ENCODE peak calls at places on chromosomes 4 and X, in five cellular contexts. Z, Y, G, V and X are unnamed samples.

GRCh38 chr4:137069473-137069872 is 462.8 kb downstream of the PCDH18 start:
- DNase-seq in Z (no peak), Y (no peak), G (no peak), V (no peak), X (no peak)

GRCh38 chrX:22399793-22400192 is 127.1 kb downstream of the CBLL2 start:
- DNase-seq in Z (no peak), Y (no peak), G (no peak), V (no peak), X (no peak)

GRCh38 chrX:1546601-1547275 is 9.8 kb upstream of the P2RY8 start:
- DNase-seq in Z (no peak), Y (no peak), G (no peak), V (no peak), X (no peak)

GRCh38 chr4:103996637-103997036 is 276.9 kb upstream of the TACR3 start:
- DNase-seq in Z (peak), Y (no peak), G (no peak), V (peak), X (no peak)

GRCh38 chr4:174222266-174222872 is 61.1 kb downstream of the FBXO8 start:
- DNase-seq in Z (peak), Y (no peak), G (peak), V (no peak), X (no peak)

GRCh38 chr4:171118091-171118490 is 695.1 kb upstream of the GALNTL6 start:
- DNase-seq in Z (no peak), Y (no peak), G (no peak), V (no peak), X (no peak)

GRCh38 chrX:18119856-18120255 is 100.8 kb downstream of the BEND2 start:
- DNase-seq in Z (no peak), Y (no peak), G (no peak), V (no peak), X (no peak)

GRCh38 chr4:147157860-147158701 is 212.4 kb upstream of the TTC29 start:
- DNase-seq in Z (peak), Y (no peak), G (no peak), V (no peak), X (no peak)

GRCh38 chr4:115126487-115126886 is 13.1 kb upstream of the NDST4 start:
- DNase-seq in Z (no peak), Y (no peak), G (no peak), V (no peak), X (no peak)

GRCh38 chr4:10020871-10021676 is at the start of gene SLC2A9:
- DNase-seq in Z (peak), Y (no peak), G (no peak), V (no peak), X (no peak)

GRCh38 chr4:119212964-119213606 is 572 bp downstream of the USP53 start:
- DNase-seq in Z (peak), Y (peak), G (peak), V (peak), X (peak)
- TF ChIP-seq POLR2A in Z (peak), Y (no peak), G (no peak), V (peak), X (peak)

GRCh38 chr4:102525099-102525498 is 23.9 kb downstream of the NFKB1 start:
- DNase-seq in Z (no peak), Y (no peak), G (no peak), V (no peak), X (no peak)
- TF ChIP-seq TAF1 in Z (no peak), Y (no peak), G (no peak), V (no peak), X (no peak)

DNA sequence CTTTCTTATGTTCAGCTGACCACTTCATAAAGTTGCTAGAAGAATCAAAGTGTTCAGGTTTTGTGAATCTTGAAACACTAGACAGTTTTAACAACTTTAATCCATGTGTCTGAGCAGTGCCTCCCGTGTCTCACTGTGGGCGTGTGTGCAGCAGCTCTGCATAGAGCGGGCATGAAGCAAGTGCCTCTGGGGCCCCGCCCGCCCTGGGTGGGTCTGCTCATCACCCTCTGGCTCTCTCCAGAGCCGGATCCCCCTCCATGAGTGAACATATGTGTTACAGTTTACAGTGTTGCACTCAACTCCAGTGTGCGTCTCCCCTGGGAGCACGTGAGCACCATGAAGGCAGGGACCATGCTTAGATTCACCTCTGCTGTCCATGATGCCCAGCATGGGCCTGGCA is 37.6 kb upstream of the CRMP1 start:
- DNase-seq in Z (no peak), Y (no peak), G (no peak), V (no peak), X (no peak)
- TF ChIP-seq POLR2AphosphoS5 in Z (no peak), Y (no peak), G (no peak), V (no peak), X (no peak)

GRCh38 chr4:122732329-122733026 is at the start of gene BBS12:
- DNase-seq in Z (peak), Y (peak), G (peak), V (peak), X (peak)
- TF ChIP-seq POLR2A in Z (no peak), Y (no peak), G (peak), V (peak), X (no peak)

DNA sequence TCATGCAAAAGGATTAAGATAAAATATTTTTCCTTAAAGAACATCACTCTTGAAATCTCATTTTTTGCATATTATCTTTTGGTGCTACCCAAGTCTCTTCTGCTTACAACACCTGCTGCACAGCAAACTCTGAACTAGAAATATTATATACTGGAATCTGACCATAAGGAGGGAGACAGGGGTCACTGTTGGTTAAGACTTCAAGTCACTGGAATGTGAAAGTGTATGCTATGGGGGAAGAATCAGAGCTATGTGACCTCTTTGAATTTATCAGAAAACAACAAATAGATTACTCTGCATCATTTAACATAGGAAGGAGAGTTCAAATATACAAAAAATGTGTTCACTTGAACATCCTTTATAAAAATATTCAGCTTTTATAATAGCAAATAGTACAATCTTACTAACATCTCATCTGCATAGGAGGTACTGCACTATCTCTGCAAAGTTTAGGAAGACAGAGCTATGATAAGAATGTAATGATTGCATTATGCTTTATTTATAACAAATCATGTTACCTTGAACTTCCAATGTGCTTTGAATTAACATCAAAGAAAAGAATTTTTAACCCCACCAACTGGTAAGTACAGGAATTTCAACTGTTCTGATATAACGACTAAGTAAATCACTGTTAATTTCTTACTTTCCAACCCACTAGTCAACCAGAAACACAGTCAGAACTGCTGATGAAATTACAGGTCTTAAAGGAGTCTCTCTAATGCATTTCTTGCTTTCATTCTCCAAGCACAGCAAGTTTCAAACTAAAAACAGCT is 69.8 kb downstream of the ZNF827 start:
- DNase-seq in Z (no peak), Y (no peak), G (no peak), V (no peak), X (no peak)
- TF ChIP-seq TAF1 in Z (no peak), Y (no peak), G (no peak), V (no peak), X (no peak)

GRCh38 chr4:55038176-55038890 is 87.1 kb downstream of the KDR start:
- DNase-seq in Z (no peak), Y (no peak), G (no peak), V (no peak), X (no peak)
- TF ChIP-seq POLR2AphosphoS5 in Z (no peak), Y (no peak), G (no peak), V (no peak), X (no peak)

DNA sequence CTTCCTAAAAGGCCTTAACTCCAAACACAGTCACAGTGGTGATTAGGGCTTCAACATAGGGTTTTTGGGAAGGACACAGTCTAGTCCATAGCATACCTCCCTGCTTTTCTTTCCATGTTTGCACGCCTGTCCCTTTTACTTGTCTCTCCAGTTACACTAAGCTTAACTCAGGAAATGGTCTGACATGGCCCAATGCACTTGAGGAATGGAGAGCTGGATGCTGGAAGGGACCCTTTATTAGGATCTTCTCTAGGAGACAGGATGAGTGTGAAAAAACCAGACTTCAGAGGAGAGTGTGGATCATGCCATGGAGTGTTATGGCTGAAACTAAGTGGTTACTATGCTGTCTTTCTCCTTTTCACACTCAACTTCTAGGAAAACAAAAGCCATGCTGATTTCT is 35.9 kb upstream of the MGST2 start:
- DNase-seq in Z (no peak), Y (no peak), G (no peak), V (no peak), X (no peak)
- TF ChIP-seq POLR2A in Z (no peak), Y (no peak), G (no peak), V (no peak), X (no peak)

GRCh38 chrX:101385026-101385684 is 836 bp downstream of the BTK start:
- DNase-seq in Z (no peak), Y (no peak), G (no peak), V (no peak), X (no peak)
- TF ChIP-seq TAF1 in Z (no peak), Y (no peak), G (no peak), V (no peak), X (no peak)

DNA sequence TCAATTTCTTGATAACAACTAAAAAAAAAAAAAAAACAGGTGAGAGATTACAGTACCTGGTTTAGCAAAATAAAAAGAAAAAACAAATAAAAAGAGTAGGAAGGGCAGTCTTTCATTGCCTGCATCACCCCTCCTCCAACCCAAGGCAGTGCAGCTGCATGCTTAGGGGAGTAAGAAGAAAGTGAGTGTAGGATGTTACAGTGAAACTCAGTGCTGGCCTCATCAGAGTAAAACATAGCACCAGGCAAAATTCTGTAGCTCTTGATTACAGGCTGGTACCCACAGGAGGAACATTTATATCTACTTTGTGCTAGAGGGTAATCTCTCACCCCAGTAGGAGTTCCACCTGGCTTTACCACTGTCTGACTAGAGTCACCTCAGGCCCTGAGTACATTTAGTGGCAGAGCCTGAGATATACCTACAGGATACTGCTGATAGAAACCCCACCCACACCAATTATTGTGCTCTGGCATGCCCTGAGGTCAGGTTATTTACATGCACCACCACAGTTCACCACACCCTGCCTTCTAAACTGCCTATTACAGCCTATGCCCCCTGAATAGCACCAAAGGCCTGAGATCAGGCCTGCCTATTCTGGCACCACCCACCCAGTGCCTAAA is 241.6 kb downstream of the PAPSS1 start:
- DNase-seq in Z (no peak), Y (no peak), G (no peak), V (no peak), X (no peak)
- TF ChIP-seq POLR2AphosphoS5 in Z (no peak), Y (no peak), G (no peak), V (no peak), X (no peak)

GRCh38 chrX:150729956-150730355 is 36.8 kb downstream of the MTMR1 start:
- DNase-seq in Z (no peak), Y (no peak), G (no peak), V (no peak), X (no peak)
- TF ChIP-seq POLR2A in Z (no peak), Y (no peak), G (no peak), V (no peak), X (no peak)